ENCODE peak calls at places on chromosomes 6 and 20, in six cellular contexts. One of them, this sample, is unnamed.

GRCh38 chr6:46014511-46015118 is 1.0 kb downstream of the CLIC5 start:
- DNase-seq in endothelial cell: peak
- DNase-seq in frontal cortex: no peak
- DNase-seq in neuronal stem cell: no peak
- DNase-seq in NCI-H524: no peak
- DNase-seq in fibroblast of mammary gland: no peak
- DNase-seq in this sample: no peak

GRCh38 chr20:13396036-13396435 is 175.0 kb downstream of the ISM1 start:
- DNase-seq in endothelial cell: no peak
- DNase-seq in fibroblast of mammary gland: no peak
- DNase-seq in NCI-H524: no peak
- DNase-seq in frontal cortex: no peak
- DNase-seq in neuronal stem cell: no peak
- DNase-seq in this sample: no peak

GRCh38 chr6:100455230-100456124 is 9.2 kb downstream of the SIM1 start:
- DNase-seq in NCI-H524: peak
- DNase-seq in fibroblast of mammary gland: no peak
- DNase-seq in frontal cortex: no peak
- DNase-seq in neuronal stem cell: peak
- DNase-seq in endothelial cell: no peak
- DNase-seq in this sample: no peak

GRCh38 chr6:110590821-110591351 is 114.5 kb upstream of the SLC22A16 start:
- DNase-seq in neuronal stem cell: no peak
- DNase-seq in frontal cortex: no peak
- DNase-seq in endothelial cell: no peak
- DNase-seq in fibroblast of mammary gland: peak
- DNase-seq in NCI-H524: no peak
- DNase-seq in this sample: no peak

GRCh38 chr6:26092443-26092842 is 5.2 kb downstream of the HFE start:
- DNase-seq in neuronal stem cell: no peak
- DNase-seq in frontal cortex: no peak
- DNase-seq in fibroblast of mammary gland: no peak
- DNase-seq in endothelial cell: no peak
- DNase-seq in NCI-H524: no peak
- DNase-seq in this sample: no peak

GRCh38 chr6:12381587-12381986 is 91.4 kb downstream of the EDN1 start:
- DNase-seq in neuronal stem cell: no peak
- DNase-seq in NCI-H524: no peak
- DNase-seq in endothelial cell: no peak
- DNase-seq in frontal cortex: no peak
- DNase-seq in fibroblast of mammary gland: peak
- DNase-seq in this sample: no peak

GRCh38 chr6:54801669-54802068 is 44.9 kb upstream of the FAM83B start:
- DNase-seq in fibroblast of mammary gland: peak
- DNase-seq in endothelial cell: no peak
- DNase-seq in frontal cortex: no peak
- DNase-seq in NCI-H524: no peak
- DNase-seq in neuronal stem cell: no peak
- DNase-seq in this sample: no peak

GRCh38 chr20:62117362-62117646 is 5.0 kb upstream of the LSM14B start:
- DNase-seq in neuronal stem cell: no peak
- DNase-seq in endothelial cell: no peak
- DNase-seq in NCI-H524: peak
- DNase-seq in frontal cortex: no peak
- DNase-seq in fibroblast of mammary gland: no peak
- DNase-seq in this sample: no peak

GRCh38 chr20:50085481-50086365 is 27.2 kb downstream of the UBE2V1 start:
- DNase-seq in endothelial cell: peak
- DNase-seq in neuronal stem cell: peak
- DNase-seq in frontal cortex: peak
- DNase-seq in fibroblast of mammary gland: peak
- DNase-seq in NCI-H524: peak
- DNase-seq in this sample: no peak

GRCh38 chr6:19375613-19376012 is 461.6 kb upstream of the ID4 start:
- DNase-seq in fibroblast of mammary gland: no peak
- DNase-seq in endothelial cell: no peak
- DNase-seq in NCI-H524: no peak
- DNase-seq in neuronal stem cell: no peak
- DNase-seq in frontal cortex: no peak
- DNase-seq in this sample: no peak

GRCh38 chr6:43368517-43369160 is 808 bp downstream of the ZNF318 start:
- DNase-seq in NCI-H524: peak
- DNase-seq in frontal cortex: peak
- DNase-seq in neuronal stem cell: peak
- DNase-seq in fibroblast of mammary gland: peak
- DNase-seq in endothelial cell: peak
- DNase-seq in this sample: no peak

GRCh38 chr20:46984391-46984790 is 89.7 kb downstream of the EYA2 start:
- DNase-seq in NCI-H524: no peak
- DNase-seq in frontal cortex: no peak
- DNase-seq in neuronal stem cell: no peak
- DNase-seq in endothelial cell: no peak
- DNase-seq in fibroblast of mammary gland: peak
- DNase-seq in this sample: no peak

GRCh38 chr6:140782941-140783340 is 1349.8 kb upstream of the GJE1 start:
- DNase-seq in neuronal stem cell: no peak
- DNase-seq in endothelial cell: no peak
- DNase-seq in NCI-H524: no peak
- DNase-seq in fibroblast of mammary gland: no peak
- DNase-seq in frontal cortex: no peak
- DNase-seq in this sample: no peak

GRCh38 chr6:31844507-31844906 is 17.0 kb downstream of the HSPA1B start:
- DNase-seq in fibroblast of mammary gland: no peak
- DNase-seq in NCI-H524: no peak
- DNase-seq in frontal cortex: no peak
- DNase-seq in endothelial cell: no peak
- DNase-seq in neuronal stem cell: no peak
- DNase-seq in this sample: no peak

GRCh38 chr20:32007787-32008616 is 2.2 kb upstream of the CCM2L start:
- DNase-seq in neuronal stem cell: no peak
- DNase-seq in fibroblast of mammary gland: no peak
- DNase-seq in frontal cortex: no peak
- DNase-seq in endothelial cell: peak
- DNase-seq in NCI-H524: no peak
- DNase-seq in this sample: peak

GRCh38 chr6:105920071-105920470 is 166.1 kb upstream of the PRDM1 start:
- DNase-seq in NCI-H524: no peak
- DNase-seq in fibroblast of mammary gland: no peak
- DNase-seq in frontal cortex: no peak
- DNase-seq in endothelial cell: no peak
- DNase-seq in neuronal stem cell: no peak
- DNase-seq in this sample: no peak

GRCh38 chr6:20875369-20875963 is 341.2 kb downstream of the CDKAL1 start:
- DNase-seq in frontal cortex: no peak
- DNase-seq in endothelial cell: peak
- DNase-seq in neuronal stem cell: no peak
- DNase-seq in NCI-H524: peak
- DNase-seq in fibroblast of mammary gland: peak
- DNase-seq in this sample: no peak

GRCh38 chr6:122399055-122399347 is 451 bp upstream of the HSF2 start:
- DNase-seq in NCI-H524: no peak
- DNase-seq in neuronal stem cell: no peak
- DNase-seq in frontal cortex: no peak
- DNase-seq in fibroblast of mammary gland: no peak
- DNase-seq in endothelial cell: no peak
- DNase-seq in this sample: no peak

This sample was measured in iPS DF 6.9.